ENCODE peak calls at places on chromosomes 13 and 19, in nine cellular contexts. C, Y, U, W, K, Z, M, O and P are unnamed samples.

GRCh38 chr13:111287201-111287600 is 33.2 kb upstream of the TEX29 start:
- DNase-seq in W (no peak), M (no peak), O (peak; percentile 31), U (no peak), K (no peak), C (no peak), Y (no peak), Z (no peak), P (no peak)

GRCh38 chr13:29849731-29850212 is 645 bp downstream of the UBL3 start:
- DNase-seq in Z (peak; percentile 91), O (peak; percentile 60), Y (no peak), W (peak; percentile 74), M (peak; percentile 82), K (no peak), C (peak; percentile 70), U (peak; percentile 55), P (peak; percentile 15)

GRCh38 chr13:89827552-89827951 is 1519.9 kb upstream of the MIR17HG start:
- DNase-seq in Y (no peak), O (no peak), C (no peak), K (no peak), W (no peak), U (no peak), M (no peak), Z (no peak), P (no peak)

GRCh38 chr13:101529419-101529818 is 76.9 kb downstream of the ITGBL1 start:
- DNase-seq in U (no peak), M (no peak), W (no peak), Y (no peak), C (no peak), O (no peak), Z (peak; percentile 79), K (no peak), P (no peak)

GRCh38 chr13:29892149-29892548 is 41.7 kb upstream of the UBL3 start:
- DNase-seq in K (no peak), O (peak; percentile 33), C (no peak), Z (no peak), W (no peak), M (no peak), Y (no peak), U (no peak), P (no peak)

GRCh38 chr13:45941261-45941660 is 89.7 kb upstream of the SIAH3 start:
- DNase-seq in U (no peak), K (no peak), Y (no peak), C (no peak), Z (no peak), M (no peak), O (peak; percentile 11), W (no peak), P (no peak)

GRCh38 chr19:6464070-6464873 is at the start of gene CRB3:
- DNase-seq in U (peak; percentile 93), K (no peak), Y (peak; percentile 80), C (no peak), Z (no peak), O (peak; percentile 99), W (peak; percentile 53), M (peak; percentile 96), P (peak; percentile 74)

GRCh38 chr13:110713981-110714797 is 689 bp downstream of the ING1 start:
- DNase-seq in W (peak; percentile 74), O (peak; percentile 53), Y (no peak), Z (peak; percentile 80), M (peak; percentile 74), K (peak; percentile 74), U (peak; percentile 14), C (peak; percentile 56), P (peak; percentile 55)

GRCh38 chr13:24632382-24633121 is 47.7 kb upstream of the ATP12A start:
- DNase-seq in Z (peak; percentile 78), M (no peak), U (peak; percentile 19), O (no peak), W (no peak), Y (no peak), K (no peak), C (no peak), P (no peak)

GRCh38 chr19:397941-398706 is 10.8 kb downstream of the C2CD4C start:
- DNase-seq in Z (no peak), C (no peak), U (no peak), O (no peak), W (no peak), M (no peak), Y (no peak), K (no peak), P (no peak)

GRCh38 chr13:106471957-106472543 is 63.4 kb downstream of the EFNB2 start:
- DNase-seq in K (no peak), M (peak; percentile 94), O (peak; percentile 71), W (peak; percentile 78), C (peak; percentile 24), Z (peak; percentile 94), Y (peak; percentile 95), U (peak; percentile 92), P (no peak)

GRCh38 chr13:86572115-86572514 is 772.9 kb upstream of the SLITRK6 start:
- DNase-seq in U (peak; percentile 79), O (no peak), W (no peak), Y (peak; percentile 24), C (no peak), M (no peak), K (no peak), Z (peak; percentile 37), P (no peak)

GRCh38 chr13:113073942-113074341 is 31.6 kb upstream of the F7 start:
- DNase-seq in O (no peak), K (no peak), M (no peak), Z (no peak), C (no peak), Y (no peak), U (no peak), W (no peak), P (no peak)

GRCh38 chr19:33798701-33799111 is 2.0 kb downstream of the KCTD15 start:
- DNase-seq in W (peak; percentile 74), M (no peak), O (peak; percentile 56), Z (no peak), K (no peak), C (peak; percentile 21), Y (no peak), U (no peak), P (no peak)

GRCh38 chr13:107753748-107754147 is 461.6 kb downstream of the LIG4 start:
- DNase-seq in C (peak; percentile 23), M (no peak), U (no peak), Y (no peak), K (no peak), Z (no peak), O (no peak), W (no peak), P (no peak)

GRCh38 chr13:114102521-114103288 is 29.7 kb downstream of the RASA3 start:
- DNase-seq in K (no peak), U (no peak), Y (no peak), C (peak; percentile 35), M (no peak), Z (no peak), W (no peak), O (no peak), P (no peak)

GRCh38 chr19:21698215-21698614 is 69.2 kb downstream of the ZNF100 start:
- DNase-seq in Z (peak; percentile 34), M (peak; percentile 23), Y (no peak), O (peak; percentile 74), W (peak; percentile 17), K (peak; percentile 48), U (peak; percentile 25), C (peak; percentile 47), P (no peak)

GRCh38 chr19:10010247-10010691 is at the start of gene COL5A3:
- DNase-seq in O (peak; percentile 72), M (no peak), Y (no peak), C (peak; percentile 51), U (no peak), W (peak; percentile 69), Z (peak; percentile 84), K (no peak), P (no peak)

GRCh38 chr19:33186835-33187540 is 7.1 kb upstream of the LRP3 start:
- DNase-seq in Y (no peak), K (no peak), U (no peak), C (no peak), M (no peak), W (no peak), Z (no peak), O (no peak), P (no peak)

GRCh38 chr13:25503856-25504255 is 132.1 kb downstream of the ATP8A2 start:
- DNase-seq in U (no peak), C (no peak), W (no peak), O (no peak), Z (no peak), K (no peak), Y (no peak), M (no peak), P (no peak)

GRCh38 chr13:49938274-49938673 is 2.1 kb upstream of the SPRYD7 start:
- DNase-seq in W (no peak), Y (no peak), O (no peak), C (no peak), M (no peak), K (peak; percentile 83), U (no peak), Z (no peak), P (no peak)

GRCh38 chr19:27858981-27859581 is 1353.9 kb downstream of the UQCRFS1 start:
- DNase-seq in M (no peak), Y (no peak), O (no peak), C (no peak), Z (no peak), U (no peak), W (no peak), K (no peak), P (peak; percentile 30)

GRCh38 chr13:104074326-104074725 is 1008.1 kb upstream of the SLC10A2 start:
- DNase-seq in C (no peak), Y (no peak), U (no peak), M (no peak), O (no peak), W (no peak), Z (no peak), K (no peak), P (no peak)

GRCh38 chr13:44903596-44903995 is 85.7 kb downstream of the NUFIP1 start:
- DNase-seq in O (no peak), U (no peak), C (no peak), Y (no peak), Z (peak; percentile 87), W (peak; percentile 56), M (peak; percentile 79), K (no peak), P (no peak)
- H3K4me1 ChIP-seq in O (peaks cover 6% of the 10 kb centered on the region), U (peaks cover 14% of the 10 kb centered on the region), C (peaks cover 14% of the 10 kb centered on the region), Y (no peaks in the 10 kb centered on the region), Z (peaks cover 37% of the 10 kb centered on the region), W (peaks cover 31% of the 10 kb centered on the region), M (peaks cover 37% of the 10 kb centered on the region), K (peaks cover under 1% of the 10 kb centered on the region), P (no peaks in the 10 kb centered on the region)

GRCh38 chr13:33349996-33350826 is 64.7 kb upstream of the STARD13 start:
- DNase-seq in K (no peak), C (peak; percentile 79), U (peak; percentile 37), W (peak; percentile 47), O (peak; percentile 51), Y (no peak), Z (peak; percentile 67), M (peak; percentile 44), P (no peak)
- TF ChIP-seq EZH2phosphoT487 in K (no peak), C (no peak), U (no peak), W (peak; percentile 50), O (no peak), Y (no peak), Z (no peak), M (no peak), P (no peak)

GRCh38 chr19:15251010-15251748 is 18.9 kb upstream of the EPHX3 start:
- DNase-seq in O (no peak), K (no peak), Z (peak; percentile 81), M (no peak), Y (no peak), U (no peak), W (no peak), C (no peak), P (no peak)
- H3K4me1 ChIP-seq in O (peaks cover 6% of the 10 kb centered on the region), K (no peaks in the 10 kb centered on the region), Z (peaks cover 41% of the 10 kb centered on the region), M (peaks cover 49% of the 10 kb centered on the region), Y (peaks cover 14% of the 10 kb centered on the region), U (peaks cover 31% of the 10 kb centered on the region), W (peaks cover 16% of the 10 kb centered on the region), C (peaks cover 17% of the 10 kb centered on the region), P (no peaks in the 10 kb centered on the region)

GRCh38 chr19:47541507-47541906 is 26.6 kb upstream of the NAPA start:
- DNase-seq in Z (no peak), K (no peak), W (no peak), U (no peak), C (no peak), Y (no peak), O (no peak), M (no peak), P (no peak)
- TF ChIP-seq EZH2phosphoT487 in Z (no peak), K (no peak), W (no peak), U (no peak), C (no peak), Y (no peak), O (no peak), M (no peak), P (no peak)